ENCODE peak calls at places on chromosome 22, in four cellular contexts. H, Z, R and S are unnamed samples.

GRCh38 chr22:46622081-46622521 is 1.9 kb downstream of the GRAMD4 start:
- DNase-seq in H (no peak), Z (no peak), R (no peak), S (no peak)

GRCh38 chr22:47395481-47395880 is 633.0 kb downstream of the TBC1D22A start:
- DNase-seq in H (no peak), Z (no peak), R (no peak), S (peak)

GRCh38 chr22:41247703-41248102 is 7.0 kb upstream of the CHADL start:
- DNase-seq in H (no peak), Z (no peak), R (no peak), S (no peak)

GRCh38 chr22:35752833-35753189 is 35.1 kb downstream of the APOL5 start:
- DNase-seq in H (no peak), Z (no peak), R (no peak), S (no peak)

GRCh38 chr22:23536821-23537345 is 43.2 kb downstream of the IGLL1 start:
- DNase-seq in H (no peak), Z (no peak), R (no peak), S (no peak)

GRCh38 chr22:17403906-17404305 is 34.6 kb downstream of the CECR2 start:
- DNase-seq in H (no peak), Z (no peak), R (no peak), S (no peak)

GRCh38 chr22:26239561-26239960 is 70.3 kb downstream of the SEZ6L start:
- DNase-seq in H (no peak), Z (no peak), R (no peak), S (no peak)

GRCh38 chr22:30643055-30643875 is 7.7 kb downstream of the SLC35E4 start:
- DNase-seq in H (no peak), Z (no peak), R (no peak), S (no peak)

GRCh38 chr22:46619830-46620501 is at the start of gene GRAMD4:
- DNase-seq in H (no peak), Z (peak), R (peak), S (no peak)

GRCh38 chr22:11627798-11628650 is 3900.0 kb upstream of the OR11H1 start:
- DNase-seq in H (no peak), Z (no peak), R (no peak), S (no peak)

GRCh38 chr22:47474895-47475294 is 712.4 kb downstream of the TBC1D22A start:
- DNase-seq in H (no peak), Z (no peak), R (no peak), S (no peak)

GRCh38 chr22:42754658-42755057 is 34.0 kb upstream of the A4GALT start:
- DNase-seq in H (no peak), Z (peak), R (peak), S (no peak)

GRCh38 chr22:17435375-17435774 is 66.1 kb downstream of the CECR2 start:
- DNase-seq in H (no peak), Z (no peak), R (no peak), S (no peak)

GRCh38 chr22:46076651-46077339 is 73.5 kb upstream of the PPARA start:
- DNase-seq in H (no peak), Z (no peak), R (no peak), S (peak)

GRCh38 chr22:46421272-46421671 is 85.8 kb downstream of the TRMU start:
- DNase-seq in H (no peak), Z (no peak), R (no peak), S (no peak)

GRCh38 chr22:17358394-17358793 is 10.9 kb upstream of the CECR2 start:
- DNase-seq in H (no peak), Z (no peak), R (no peak), S (no peak)

GRCh38 chr22:47626428-47627390 is 864.3 kb downstream of the TBC1D22A start:
- DNase-seq in H (no peak), Z (peak), R (no peak), S (no peak)

GRCh38 chr22:37804886-37805857 is 2.6 kb upstream of the GCAT start:
- DNase-seq in H (no peak), Z (peak), R (no peak), S (peak)

GRCh38 chr22:23762866-23763578 is at the start of gene C22orf15:
- DNase-seq in H (no peak), Z (no peak), R (no peak), S (no peak)

GRCh38 chr22:38193580-38193979 is 8.2 kb upstream of the MAFF start:
- DNase-seq in H (no peak), Z (no peak), R (no peak), S (no peak)

GRCh38 chr22:19179472-19180048 is 1.0 kb upstream of the SLC25A1 start:
- DNase-seq in H (peak), Z (peak), R (peak), S (peak)

GRCh38 chr22:38788417-38788816 is 5.5 kb downstream of the DNAL4 start:
- DNase-seq in H (no peak), Z (no peak), R (no peak), S (peak)

GRCh38 chr22:35959121-35959800 is 69.4 kb downstream of the RBFOX2 start:
- DNase-seq in H (no peak), Z (no peak), R (no peak), S (no peak)

GRCh38 chr22:46003271-46004091 is 26.5 kb upstream of the WNT7B start:
- DNase-seq in H (no peak), Z (no peak), R (no peak), S (no peak)

GRCh38 chr22:23225724-23226496 is 45.6 kb downstream of the BCR start:
- DNase-seq in H (no peak), Z (no peak), R (peak), S (peak)

GRCh38 chr22:46025225-46025972 is 48.4 kb upstream of the WNT7B start:
- DNase-seq in H (no peak), Z (no peak), R (no peak), S (no peak)

GRCh38 chr22:37496651-37497599 is 10.7 kb upstream of the MFNG start:
- DNase-seq in H (no peak), Z (no peak), R (no peak), S (peak)

GRCh38 chr22:30882974-30883533 is 85.5 kb downstream of the MORC2 start:
- DNase-seq in H (no peak), Z (no peak), R (peak), S (no peak)

GRCh38 chr22:33853200-33854097 is 66.8 kb downstream of the LARGE1 start:
- DNase-seq in H (no peak), Z (peak), R (no peak), S (peak)

GRCh38 chr22:46971141-46971775 is 208.8 kb downstream of the TBC1D22A start:
- DNase-seq in H (no peak), Z (no peak), R (no peak), S (no peak)

GRCh38 chr22:36152088-36152487 is 8.5 kb downstream of the APOL3 start:
- DNase-seq in H (no peak), Z (no peak), R (no peak), S (no peak)

DNA sequence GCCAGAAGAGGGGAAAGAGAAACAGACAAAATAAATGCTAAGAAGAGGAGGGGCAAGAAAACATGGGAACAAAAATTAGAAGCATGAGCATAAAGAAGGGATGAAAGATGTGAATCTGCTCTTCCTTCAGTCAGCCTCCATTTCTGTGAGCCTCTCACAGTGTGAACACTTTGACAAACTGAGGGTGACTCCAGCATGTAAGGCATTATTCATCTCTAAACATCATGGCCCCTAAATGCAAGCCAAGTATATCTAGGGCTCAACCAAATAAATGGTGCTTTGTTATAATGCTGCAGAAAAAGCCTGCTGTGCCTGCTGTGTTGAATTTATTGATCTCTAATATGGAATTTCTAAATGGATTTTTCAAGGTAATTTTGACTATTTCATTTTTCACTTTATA is 281.3 kb downstream of the TTC28 start:
- DNase-seq in H (no peak), Z (no peak), R (no peak), S (no peak)
- H3K27ac ChIP-seq in H (no peak), Z (no peak), R (no peak), S (no peak)

GRCh38 chr22:44085743-44086741 is 61.9 kb downstream of the PARVB start:
- DNase-seq in H (peak), Z (peak), R (peak), S (peak)

GRCh38 chr22:44088976-44089570 is 65.0 kb downstream of the PARVB start:
- DNase-seq in H (no peak), Z (no peak), R (no peak), S (no peak)

GRCh38 chr22:44080936-44081853 is 57.1 kb downstream of the PARVB start:
- DNase-seq in H (peak), Z (peak), R (peak), S (peak)

GRCh38 chr22:44086759-44087158 is 62.7 kb downstream of the PARVB start:
- DNase-seq in H (no peak), Z (no peak), R (no peak), S (no peak)

GRCh38 chr22:44084044-44084772 is 60.1 kb downstream of the PARVB start:
- DNase-seq in H (no peak), Z (no peak), R (no peak), S (no peak)
- H3K4me3 ChIP-seq in H (no peak), Z (no peak), R (no peak), S (no peak)

GRCh38 chr22:49404576-49405199 is 423.0 kb downstream of the BRD1 start:
- DNase-seq in H (no peak), Z (no peak), R (no peak), S (no peak)

GRCh38 chr22:49400866-49401598 is 426.6 kb downstream of the BRD1 start:
- DNase-seq in H (no peak), Z (no peak), R (no peak), S (no peak)

GRCh38 chr22:49404020-49404419 is 423.7 kb downstream of the BRD1 start:
- DNase-seq in H (no peak), Z (no peak), R (no peak), S (no peak)

GRCh38 chr22:49402169-49402568 is 425.5 kb downstream of the BRD1 start:
- DNase-seq in H (no peak), Z (no peak), R (no peak), S (no peak)

GRCh38 chr22:49403102-49403501 is 424.6 kb downstream of the BRD1 start:
- DNase-seq in H (no peak), Z (no peak), R (no peak), S (no peak)
- TF ChIP-seq RNF2 in H (no peak), Z (no peak), R (no peak), S (no peak)

GRCh38 chr22:43848366-43849171 is 13.7 kb downstream of the SULT4A1 start:
- DNase-seq in H (no peak), Z (no peak), R (no peak), S (peak)
- H3K27ac ChIP-seq in H (peak), Z (no peak), R (no peak), S (no peak)

DNA sequence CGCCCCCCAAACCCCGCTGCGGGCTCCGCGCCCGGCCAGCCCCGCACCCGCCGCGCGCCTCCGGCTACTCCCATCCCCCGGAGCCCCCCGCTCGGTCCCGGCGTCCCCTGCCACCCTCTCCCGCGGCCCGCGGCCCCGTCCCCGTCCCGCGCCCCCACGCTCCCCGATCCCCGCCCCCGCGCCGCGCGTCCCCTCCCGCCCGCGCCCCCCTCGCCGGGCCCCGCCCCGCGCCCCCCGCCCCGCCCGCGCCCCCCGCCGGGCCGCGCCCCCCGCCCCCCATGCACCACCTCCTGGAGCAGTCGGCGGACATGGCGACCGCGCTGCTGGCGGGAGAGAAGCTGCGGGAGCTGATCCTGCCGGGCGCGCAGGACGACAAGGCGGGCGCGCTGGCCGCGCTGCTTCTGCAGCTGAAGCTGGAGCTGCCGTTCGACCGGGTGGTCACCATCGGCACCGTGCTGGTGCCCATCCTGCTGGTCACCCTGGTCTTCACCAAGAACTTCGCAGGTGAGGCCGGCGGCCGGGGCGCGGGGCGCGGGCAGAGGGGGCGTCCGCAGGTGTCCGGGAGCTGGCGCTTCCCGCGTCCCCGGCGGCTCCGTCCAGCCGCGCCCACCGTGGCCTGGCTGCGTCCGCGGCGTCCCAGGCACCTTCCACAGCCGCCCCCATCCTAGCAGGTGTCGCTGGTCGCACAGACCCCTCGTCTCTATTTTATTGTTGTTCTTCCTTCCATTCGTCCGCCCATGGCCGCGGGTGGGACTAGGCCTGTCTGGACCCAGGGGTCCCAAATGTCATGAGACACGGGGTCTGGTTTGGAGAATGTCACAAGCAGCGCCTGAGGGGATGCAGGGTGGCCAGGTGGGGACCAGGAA is at the start of gene PANX2:
- DNase-seq in H (no peak), Z (no peak), R (peak), S (no peak)
- H3K4me3 ChIP-seq in H (peak), Z (peak), R (peak), S (peak)

GRCh38 chr22:25102722-25103121 is 96.9 kb upstream of the CRYBB3 start:
- DNase-seq in H (no peak), Z (no peak), R (no peak), S (no peak)
- TF ChIP-seq RNF2 in H (no peak), Z (no peak), R (no peak), S (no peak)